ENCODE peak calls at places on chromosomes 7 and 10, in five cellular contexts. T is stomach, A is mammary epithelial cell, V is osteoblast, C is endodermal cell. S is an unnamed sample.

GRCh38 chr10:33914746-33915145 is 580.3 kb upstream of the NRP1 start:
- DNase-seq in C (no peak), A (no peak), T (no peak), V (no peak), S (no peak)

GRCh38 chr7:135448753-135449152 is 61.1 kb downstream of the CNOT4 start:
- DNase-seq in T (no peak), V (no peak), C (no peak), A (no peak), S (no peak)

GRCh38 chr10:16748749-16749148 is 68.5 kb downstream of the RSU1 start:
- DNase-seq in T (no peak), V (no peak), A (no peak), C (no peak), S (no peak)

GRCh38 chr10:69558559-69558958 is 14.7 kb downstream of the NEUROG3 start:
- DNase-seq in A (no peak), T (no peak), V (no peak), C (no peak), S (no peak)

GRCh38 chr7:107318523-107319160 is 149.8 kb downstream of the HBP1 start:
- DNase-seq in V (peak; percentile 45), T (no peak), C (no peak), A (no peak), S (peak; percentile 38)

GRCh38 chr7:47726047-47726726 is 144.3 kb upstream of the TNS3 start:
- DNase-seq in C (no peak), A (no peak), T (peak; percentile 5), V (no peak), S (no peak)

GRCh38 chr10:77085344-77085743 is 552.3 kb downstream of the KCNMA1 start:
- DNase-seq in T (no peak), C (no peak), V (peak; percentile 36), A (no peak), S (no peak)

GRCh38 chr7:117283371-117283770 is 39.5 kb downstream of the WNT2 start:
- DNase-seq in T (no peak), V (peak; percentile 93), A (peak; percentile 52), C (no peak), S (peak; percentile 92)

GRCh38 chr10:120727001-120727400 is 124.2 kb upstream of the WDR11 start:
- DNase-seq in V (peak; percentile 13), T (no peak), C (no peak), A (no peak), S (no peak)

GRCh38 chr10:3532644-3533043 is 252.4 kb downstream of the KLF6 start:
- DNase-seq in C (no peak), A (no peak), T (peak; percentile 21), V (no peak), S (no peak)

GRCh38 chr10:32207544-32207943 is 139.4 kb downstream of the EPC1 start:
- DNase-seq in V (no peak), A (peak; percentile 39), C (peak; percentile 85), T (peak; percentile 78), S (peak; percentile 45)

DNA sequence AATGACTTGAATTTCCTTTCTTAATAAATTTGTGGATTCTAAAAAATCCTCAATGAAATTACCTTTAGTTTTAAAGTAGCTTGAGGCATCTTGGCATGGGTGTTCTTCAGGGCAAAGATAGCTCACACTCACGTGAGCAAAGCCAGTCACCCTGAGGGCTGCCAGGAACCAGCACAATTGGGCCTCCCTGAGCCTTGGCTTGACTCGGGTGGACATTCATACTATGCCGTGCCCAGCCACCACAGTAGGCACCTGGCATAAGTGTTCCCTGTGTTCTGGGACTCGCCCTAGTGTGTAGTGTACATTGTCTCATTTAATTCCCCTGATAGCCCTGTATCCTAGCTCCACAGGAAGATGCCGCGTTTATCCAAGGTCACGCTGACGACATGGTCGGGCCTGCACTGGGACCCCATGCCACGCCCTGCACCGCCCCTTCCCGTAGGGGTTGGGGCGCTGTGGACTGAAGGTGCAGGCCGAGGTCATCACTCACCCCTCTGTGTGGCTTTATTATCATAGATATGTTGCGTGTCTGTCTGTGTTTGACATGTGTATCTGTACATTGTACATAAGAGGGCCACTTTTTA is 67.7 kb downstream of the DYNC2I1 start:
- DNase-seq in V (peak; percentile 53), C (no peak), A (no peak), T (no peak), S (no peak)
- H3K36me3 ChIP-seq in V (peaks cover 41% of the 10 kb centered on the region), C (peaks cover 40% of the 10 kb centered on the region), A (peaks cover 6% of the 10 kb centered on the region), T (peaks cover 99% of the 10 kb centered on the region), S (peaks cover 40% of the 10 kb centered on the region)

DNA sequence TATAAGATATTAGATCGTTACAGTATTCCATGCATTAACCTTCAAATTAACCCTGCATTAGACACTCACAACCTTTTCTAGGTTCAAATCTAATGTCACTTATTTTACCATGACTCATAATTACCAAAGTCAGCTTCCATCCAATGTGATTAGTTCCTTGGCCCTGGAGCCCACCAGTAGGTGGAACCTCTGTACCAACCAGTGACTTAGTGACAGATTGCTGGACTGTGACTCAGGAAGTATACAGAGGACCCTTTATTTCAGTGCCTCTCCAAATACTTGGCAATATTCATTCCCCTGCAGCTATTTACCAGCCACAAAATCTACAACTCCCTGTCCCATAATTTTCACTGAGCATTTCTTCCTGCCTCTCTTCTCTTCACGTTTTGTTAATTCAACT is 1270.3 kb upstream of the SORCS1 start:
- DNase-seq in T (no peak), C (no peak), V (no peak), A (no peak), S (no peak)
- TF ChIP-seq CTCF in T (no peak), C (peak; percentile 62), V (no peak), A (no peak), S (peak; percentile 12)

GRCh38 chr7:76424413-76425111 is at the start of gene ZP3:
- DNase-seq in C (no peak), T (no peak), V (peak; percentile 19), A (peak; percentile 53), S (no peak)

GRCh38 chr7:76425156-76425555 is 406 bp downstream of the ZP3 start:
- DNase-seq in A (no peak), V (no peak), C (no peak), T (no peak), S (no peak)

GRCh38 chr7:76427635-76428034 is 2.9 kb downstream of the ZP3 start:
- DNase-seq in A (no peak), V (peak; percentile 23), T (no peak), C (no peak), S (no peak)

GRCh38 chr7:76428149-76428823 is 3.5 kb downstream of the ZP3 start:
- DNase-seq in T (no peak), A (peak; percentile 39), C (no peak), V (no peak), S (no peak)

GRCh38 chr7:76426246-76426645 is 1.5 kb downstream of the ZP3 start:
- DNase-seq in A (no peak), V (peak; percentile 26), T (no peak), C (no peak), S (no peak)
- H3K27ac ChIP-seq in A (no peak overlapping the region), V (no peak overlapping the region), T (no peak overlapping the region), C (no peak overlapping the region), S (no peak overlapping the region)

DNA sequence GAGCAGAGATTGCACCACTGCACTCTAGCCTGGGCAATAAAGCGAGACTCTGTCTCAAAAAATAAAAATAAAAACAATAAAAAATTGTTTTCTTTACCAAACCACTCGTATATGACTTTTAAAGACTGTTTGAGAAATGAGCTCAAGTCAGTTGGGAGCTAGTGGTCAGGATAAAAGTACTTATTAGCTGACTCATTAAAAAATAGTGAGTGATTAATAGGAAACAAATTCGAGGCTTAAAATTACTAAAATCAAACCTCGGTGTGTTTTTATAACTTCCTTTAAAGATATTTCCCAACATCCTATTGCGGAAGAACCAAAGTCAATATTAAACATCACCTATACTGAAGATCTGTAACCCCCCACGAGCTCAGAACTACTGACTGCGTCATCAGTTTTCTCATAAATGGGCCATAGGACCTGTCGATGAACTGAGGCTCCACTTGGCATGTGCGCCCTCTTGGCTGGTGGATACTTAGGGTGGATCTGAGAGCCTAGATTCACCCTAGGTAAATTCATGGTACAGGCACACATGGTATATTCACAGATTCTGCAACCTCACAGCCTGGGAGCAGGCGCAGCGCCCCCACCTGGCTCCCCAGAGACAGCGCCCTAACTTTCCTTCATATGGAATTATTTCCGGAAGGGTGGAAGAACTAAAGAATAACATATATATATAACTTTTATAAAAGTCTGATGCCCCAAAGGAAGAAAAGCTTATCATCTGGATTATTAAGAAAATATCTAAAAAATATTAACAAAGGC is 9.2 kb downstream of the MKI67 start:
- DNase-seq in C (peak; percentile 52), A (no peak), V (no peak), T (no peak), S (no peak)
- H3K36me3 ChIP-seq in C (peaks cover 84% of the 10 kb centered on the region), A (peaks cover 48% of the 10 kb centered on the region), V (peaks cover 38% of the 10 kb centered on the region), T (no peaks in the 10 kb centered on the region), S (peaks cover 4% of the 10 kb centered on the region)

GRCh38 chr10:79628083-79628482 is 17.3 kb downstream of the SFTPA1 start:
- DNase-seq in V (peak; percentile 3), T (no peak), A (no peak), C (no peak), S (no peak)

GRCh38 chr10:79629955-79630327 is 19.2 kb downstream of the SFTPA1 start:
- DNase-seq in C (no peak), V (no peak), A (no peak), T (no peak), S (no peak)

GRCh38 chr10:79628988-79629954 is 18.5 kb downstream of the SFTPA1 start:
- DNase-seq in A (no peak), V (peak; percentile 13), C (no peak), T (no peak), S (no peak)

GRCh38 chr10:79627075-79627474 is 16.3 kb downstream of the SFTPA1 start:
- DNase-seq in C (no peak), T (no peak), A (no peak), V (no peak), S (no peak)
- TF ChIP-seq CTCF in C (no peak), T (no peak), A (no peak), V (no peak), S (no peak)

DNA sequence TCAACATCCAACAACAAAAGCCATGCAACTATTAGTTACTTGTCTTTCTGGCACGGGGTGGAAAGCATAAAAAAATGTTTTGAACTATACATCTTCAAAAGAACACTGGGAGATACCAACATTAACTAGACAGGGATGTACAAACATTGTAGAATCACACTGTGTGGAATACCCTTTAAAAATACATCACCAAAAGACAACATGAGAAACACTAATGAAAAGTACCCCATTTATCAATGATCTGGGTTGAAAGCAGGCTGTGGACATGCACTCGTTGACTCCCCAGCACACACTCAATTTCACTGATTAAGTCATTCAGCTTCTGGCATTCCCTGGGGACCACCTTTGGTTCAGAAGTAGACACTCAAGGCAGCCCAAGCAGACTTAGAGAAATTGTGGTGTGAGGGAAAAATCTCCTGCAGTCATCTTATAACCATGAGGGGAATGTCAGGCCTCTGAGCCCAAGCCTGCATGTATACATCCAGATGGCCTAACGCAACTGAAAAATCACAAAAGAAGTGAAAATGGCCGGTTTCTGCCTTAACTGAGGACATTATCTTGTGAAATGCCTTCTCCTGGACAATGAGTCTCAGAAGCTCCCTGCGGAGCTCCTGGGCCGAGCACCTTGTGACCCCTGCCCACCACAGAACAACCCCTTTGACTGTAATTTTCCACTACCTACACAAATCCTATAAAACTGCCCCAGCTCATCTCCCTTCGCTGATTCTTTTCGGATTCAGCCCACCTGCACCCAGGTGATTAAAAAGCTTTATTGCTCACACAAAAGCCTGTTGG is 53.0 kb downstream of the CACUL1 start:
- DNase-seq in V (no peak), A (no peak), T (no peak), C (peak; percentile 77), S (peak; percentile 56)
- H3K27ac ChIP-seq in V (no peak overlapping the region), A (no peak overlapping the region), T (no peak overlapping the region), C (peak overlapping the region; percentile 33), S (no peak overlapping the region)